ENCODE peak calls at places on chromosomes 6 and 20, in ten cellular contexts. One of them, this sample, is unnamed.

GRCh38 chr6:38391909-38392614 is 247.7 kb downstream of the BTBD9 start:
- DNase-seq in mammary epithelial cell: no peak
- DNase-seq in neural progenitor cell: no peak
- DNase-seq in GM23248: peak; percentile 17
- DNase-seq in fibroblast of lung: peak; percentile 74
- DNase-seq in GM23338: no peak
- DNase-seq in PC-3: no peak
- DNase-seq in HCT116: no peak
- DNase-seq in HepG2: no peak
- DNase-seq in mesenchymal stem cell: peak; percentile 48
- DNase-seq in this sample: no peak

GRCh38 chr20:50286609-50287008 is 96.0 kb downstream of the CEBPB start:
- DNase-seq in GM23248: peak; percentile 87
- DNase-seq in HCT116: no peak
- DNase-seq in HepG2: no peak
- DNase-seq in PC-3: peak; percentile 46
- DNase-seq in neural progenitor cell: no peak
- DNase-seq in fibroblast of lung: peak; percentile 92
- DNase-seq in GM23338: no peak
- DNase-seq in mesenchymal stem cell: peak; percentile 85
- DNase-seq in mammary epithelial cell: peak; percentile 37
- DNase-seq in this sample: peak; percentile 41

GRCh38 chr6:91098006-91098405 is 511.1 kb upstream of the MAP3K7 start:
- DNase-seq in fibroblast of lung: peak; percentile 19
- DNase-seq in mammary epithelial cell: no peak
- DNase-seq in PC-3: no peak
- DNase-seq in mesenchymal stem cell: no peak
- DNase-seq in HepG2: no peak
- DNase-seq in GM23248: no peak
- DNase-seq in HCT116: no peak
- DNase-seq in GM23338: no peak
- DNase-seq in neural progenitor cell: no peak
- DNase-seq in this sample: no peak

GRCh38 chr6:52227495-52227894 is 16.8 kb downstream of the IL17F start:
- DNase-seq in GM23248: no peak
- DNase-seq in mammary epithelial cell: no peak
- DNase-seq in HepG2: no peak
- DNase-seq in neural progenitor cell: no peak
- DNase-seq in PC-3: no peak
- DNase-seq in HCT116: no peak
- DNase-seq in fibroblast of lung: no peak
- DNase-seq in mesenchymal stem cell: no peak
- DNase-seq in GM23338: no peak
- DNase-seq in this sample: no peak

GRCh38 chr6:130982941-130983456 is 80.0 kb downstream of the EPB41L2 start:
- DNase-seq in HepG2: no peak
- DNase-seq in mesenchymal stem cell: no peak
- DNase-seq in mammary epithelial cell: no peak
- DNase-seq in neural progenitor cell: no peak
- DNase-seq in GM23338: no peak
- DNase-seq in PC-3: no peak
- DNase-seq in fibroblast of lung: no peak
- DNase-seq in GM23248: no peak
- DNase-seq in HCT116: no peak
- DNase-seq in this sample: no peak

GRCh38 chr20:62936996-62937352 is 973 bp upstream of the GID8 start:
- DNase-seq in fibroblast of lung: peak; percentile 85
- DNase-seq in GM23338: no peak
- DNase-seq in HepG2: peak; percentile 81
- DNase-seq in GM23248: peak; percentile 89
- DNase-seq in PC-3: peak; percentile 51
- DNase-seq in neural progenitor cell: no peak
- DNase-seq in mammary epithelial cell: peak; percentile 46
- DNase-seq in HCT116: no peak
- DNase-seq in mesenchymal stem cell: peak; percentile 80
- DNase-seq in this sample: peak; percentile 24

GRCh38 chr6:46781478-46782378 is 11.5 kb upstream of the MEP1A start:
- DNase-seq in GM23248: peak; percentile 77
- DNase-seq in fibroblast of lung: peak; percentile 49
- DNase-seq in GM23338: peak; percentile 85
- DNase-seq in HepG2: peak; percentile 67
- DNase-seq in PC-3: peak; percentile 87
- DNase-seq in mesenchymal stem cell: peak; percentile 62
- DNase-seq in HCT116: peak; percentile 58
- DNase-seq in mammary epithelial cell: peak; percentile 57
- DNase-seq in neural progenitor cell: peak; percentile 79
- DNase-seq in this sample: peak; percentile 72

GRCh38 chr20:5914859-5915258 is 35.5 kb downstream of the TRMT6 start:
- DNase-seq in GM23338: peak; percentile 23
- DNase-seq in fibroblast of lung: no peak
- DNase-seq in GM23248: no peak
- DNase-seq in HCT116: no peak
- DNase-seq in mammary epithelial cell: no peak
- DNase-seq in HepG2: no peak
- DNase-seq in mesenchymal stem cell: no peak
- DNase-seq in PC-3: no peak
- DNase-seq in neural progenitor cell: no peak
- DNase-seq in this sample: no peak

GRCh38 chr6:111952326-111952725 is 79.1 kb upstream of the FYN start:
- DNase-seq in HCT116: no peak
- DNase-seq in PC-3: no peak
- DNase-seq in HepG2: no peak
- DNase-seq in GM23338: no peak
- DNase-seq in mesenchymal stem cell: no peak
- DNase-seq in mammary epithelial cell: no peak
- DNase-seq in fibroblast of lung: no peak
- DNase-seq in GM23248: no peak
- DNase-seq in neural progenitor cell: peak; percentile 18
- DNase-seq in this sample: no peak

GRCh38 chr6:146931214-146931613 is 273.0 kb upstream of the STXBP5 start:
- DNase-seq in mesenchymal stem cell: no peak
- DNase-seq in fibroblast of lung: no peak
- DNase-seq in HepG2: peak; percentile 21
- DNase-seq in mammary epithelial cell: no peak
- DNase-seq in HCT116: no peak
- DNase-seq in GM23248: peak; percentile 5
- DNase-seq in GM23338: no peak
- DNase-seq in PC-3: no peak
- DNase-seq in neural progenitor cell: no peak
- DNase-seq in this sample: no peak

GRCh38 chr20:63441136-63441776 is 31.2 kb downstream of the KCNQ2 start:
- DNase-seq in mesenchymal stem cell: no peak
- DNase-seq in HCT116: no peak
- DNase-seq in mammary epithelial cell: no peak
- DNase-seq in PC-3: no peak
- DNase-seq in neural progenitor cell: no peak
- DNase-seq in GM23338: no peak
- DNase-seq in HepG2: no peak
- DNase-seq in fibroblast of lung: no peak
- DNase-seq in GM23248: no peak
- DNase-seq in this sample: no peak

GRCh38 chr6:7974932-7975763 is 64.6 kb upstream of the TXNDC5 start:
- DNase-seq in HCT116: peak; percentile 95
- DNase-seq in PC-3: peak; percentile 98
- DNase-seq in GM23248: peak; percentile 94
- DNase-seq in fibroblast of lung: peak; percentile 99
- DNase-seq in GM23338: no peak
- DNase-seq in mesenchymal stem cell: peak; percentile 88
- DNase-seq in neural progenitor cell: no peak
- DNase-seq in mammary epithelial cell: peak; percentile 75
- DNase-seq in HepG2: peak; percentile 100
- DNase-seq in this sample: no peak

GRCh38 chr6:490251-491037 is 98.9 kb downstream of the IRF4 start:
- DNase-seq in mammary epithelial cell: no peak
- DNase-seq in GM23248: no peak
- DNase-seq in PC-3: no peak
- DNase-seq in mesenchymal stem cell: no peak
- DNase-seq in neural progenitor cell: no peak
- DNase-seq in HCT116: no peak
- DNase-seq in fibroblast of lung: no peak
- DNase-seq in HepG2: no peak
- DNase-seq in GM23338: no peak
- DNase-seq in this sample: peak; percentile 23
- H3K4me1 ChIP-seq in mammary epithelial cell: no peaks in the 10 kb centered on the region
- H3K4me1 ChIP-seq in GM23248: no peaks in the 10 kb centered on the region
- H3K4me1 ChIP-seq in PC-3: no peaks in the 10 kb centered on the region
- H3K4me1 ChIP-seq in mesenchymal stem cell: no peaks in the 10 kb centered on the region
- H3K4me1 ChIP-seq in neural progenitor cell: no peaks in the 10 kb centered on the region
- H3K4me1 ChIP-seq in HCT116: no peaks in the 10 kb centered on the region
- H3K4me1 ChIP-seq in fibroblast of lung: no peaks in the 10 kb centered on the region
- H3K4me1 ChIP-seq in HepG2: no peaks in the 10 kb centered on the region
- H3K4me1 ChIP-seq in GM23338: no peaks in the 10 kb centered on the region
- H3K4me1 ChIP-seq in this sample: peaks cover 16% of the 10 kb centered on the region

GRCh38 chr6:45742591-45742990 is 273.1 kb downstream of the CLIC5 start:
- DNase-seq in fibroblast of lung: no peak
- DNase-seq in mesenchymal stem cell: no peak
- DNase-seq in HCT116: no peak
- DNase-seq in GM23248: no peak
- DNase-seq in PC-3: no peak
- DNase-seq in GM23338: no peak
- DNase-seq in mammary epithelial cell: no peak
- DNase-seq in neural progenitor cell: no peak
- DNase-seq in HepG2: no peak
- DNase-seq in this sample: no peak

GRCh38 chr6:45743028-45743615 is 272.5 kb downstream of the CLIC5 start:
- DNase-seq in mammary epithelial cell: no peak
- DNase-seq in fibroblast of lung: no peak
- DNase-seq in mesenchymal stem cell: peak; percentile 5
- DNase-seq in neural progenitor cell: no peak
- DNase-seq in PC-3: no peak
- DNase-seq in GM23248: no peak
- DNase-seq in GM23338: no peak
- DNase-seq in HCT116: no peak
- DNase-seq in HepG2: peak; percentile 57
- DNase-seq in this sample: no peak

GRCh38 chr6:45741437-45742166 is 274.1 kb downstream of the CLIC5 start:
- DNase-seq in HepG2: no peak
- DNase-seq in neural progenitor cell: no peak
- DNase-seq in fibroblast of lung: peak; percentile 36
- DNase-seq in GM23248: peak; percentile 45
- DNase-seq in GM23338: no peak
- DNase-seq in mammary epithelial cell: no peak
- DNase-seq in HCT116: no peak
- DNase-seq in PC-3: no peak
- DNase-seq in mesenchymal stem cell: no peak
- DNase-seq in this sample: peak; percentile 19

DNA sequence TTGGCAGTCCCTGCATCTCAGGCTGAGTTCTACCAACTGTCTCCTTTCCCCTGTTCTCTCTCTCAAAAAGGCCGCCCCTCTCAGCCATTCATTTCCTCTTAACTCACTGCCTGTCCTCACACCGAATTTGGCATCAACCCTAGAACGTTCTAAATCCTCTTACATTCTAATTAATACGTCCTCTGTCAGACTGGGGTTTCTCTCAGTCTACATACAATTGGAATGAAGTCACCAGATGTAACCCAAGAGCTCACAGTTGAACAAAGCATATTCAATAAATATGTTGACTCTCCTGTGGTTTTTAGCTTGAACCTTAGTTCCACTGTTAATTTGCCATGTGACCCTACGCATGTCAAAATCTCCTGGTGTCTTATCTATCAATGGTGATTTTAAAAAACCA is 269.6 kb downstream of the CLIC5 start:
- DNase-seq in mammary epithelial cell: peak; percentile 42
- DNase-seq in HepG2: no peak
- DNase-seq in neural progenitor cell: no peak
- DNase-seq in HCT116: no peak
- DNase-seq in PC-3: peak; percentile 63
- DNase-seq in GM23248: peak; percentile 48
- DNase-seq in mesenchymal stem cell: no peak
- DNase-seq in fibroblast of lung: peak; percentile 97
- DNase-seq in GM23338: no peak
- DNase-seq in this sample: no peak
- H3K4me2 ChIP-seq in mammary epithelial cell: no peak overlapping the region
- H3K4me2 ChIP-seq in HepG2: no peak overlapping the region
- H3K4me2 ChIP-seq in neural progenitor cell: no peak overlapping the region
- H3K4me2 ChIP-seq in HCT116: no peak overlapping the region
- H3K4me2 ChIP-seq in PC-3: peak overlapping the region; percentile 12
- H3K4me2 ChIP-seq in GM23248: no peak overlapping the region
- H3K4me2 ChIP-seq in mesenchymal stem cell: no peak overlapping the region
- H3K4me2 ChIP-seq in fibroblast of lung: no peak overlapping the region
- H3K4me2 ChIP-seq in GM23338: no peak overlapping the region
- H3K4me2 ChIP-seq in this sample: no peak overlapping the region

GRCh38 chr20:51733070-51733469 is 35.1 kb downstream of the ATP9A start:
- DNase-seq in mammary epithelial cell: no peak
- DNase-seq in GM23248: no peak
- DNase-seq in PC-3: no peak
- DNase-seq in fibroblast of lung: no peak
- DNase-seq in neural progenitor cell: no peak
- DNase-seq in HCT116: no peak
- DNase-seq in HepG2: no peak
- DNase-seq in GM23338: no peak
- DNase-seq in mesenchymal stem cell: no peak
- DNase-seq in this sample: no peak
- H2AFZ ChIP-seq in mammary epithelial cell: no peak overlapping the region
- H2AFZ ChIP-seq in GM23248: no peak overlapping the region
- H2AFZ ChIP-seq in PC-3: no peak overlapping the region
- H2AFZ ChIP-seq in fibroblast of lung: no peak overlapping the region
- H2AFZ ChIP-seq in neural progenitor cell: no peak overlapping the region
- H2AFZ ChIP-seq in HCT116: no peak overlapping the region
- H2AFZ ChIP-seq in HepG2: no peak overlapping the region
- H2AFZ ChIP-seq in GM23338: no peak overlapping the region
- H2AFZ ChIP-seq in mesenchymal stem cell: no peak overlapping the region
- H2AFZ ChIP-seq in this sample: no peak overlapping the region

GRCh38 chr20:694496-694895 is 18.9 kb upstream of the SCRT2 start:
- DNase-seq in mesenchymal stem cell: no peak
- DNase-seq in GM23248: no peak
- DNase-seq in mammary epithelial cell: no peak
- DNase-seq in neural progenitor cell: no peak
- DNase-seq in HCT116: no peak
- DNase-seq in HepG2: no peak
- DNase-seq in GM23338: no peak
- DNase-seq in fibroblast of lung: no peak
- DNase-seq in PC-3: no peak
- DNase-seq in this sample: no peak
- H3K4me1 ChIP-seq in mesenchymal stem cell: no peaks in the 10 kb centered on the region
- H3K4me1 ChIP-seq in GM23248: no peaks in the 10 kb centered on the region
- H3K4me1 ChIP-seq in mammary epithelial cell: no peaks in the 10 kb centered on the region
- H3K4me1 ChIP-seq in neural progenitor cell: peaks cover 4% of the 10 kb centered on the region
- H3K4me1 ChIP-seq in HCT116: no peaks in the 10 kb centered on the region
- H3K4me1 ChIP-seq in HepG2: no peaks in the 10 kb centered on the region
- H3K4me1 ChIP-seq in GM23338: peaks cover 4% of the 10 kb centered on the region
- H3K4me1 ChIP-seq in fibroblast of lung: no peaks in the 10 kb centered on the region
- H3K4me1 ChIP-seq in PC-3: no peaks in the 10 kb centered on the region
- H3K4me1 ChIP-seq in this sample: no peaks in the 10 kb centered on the region

DNA sequence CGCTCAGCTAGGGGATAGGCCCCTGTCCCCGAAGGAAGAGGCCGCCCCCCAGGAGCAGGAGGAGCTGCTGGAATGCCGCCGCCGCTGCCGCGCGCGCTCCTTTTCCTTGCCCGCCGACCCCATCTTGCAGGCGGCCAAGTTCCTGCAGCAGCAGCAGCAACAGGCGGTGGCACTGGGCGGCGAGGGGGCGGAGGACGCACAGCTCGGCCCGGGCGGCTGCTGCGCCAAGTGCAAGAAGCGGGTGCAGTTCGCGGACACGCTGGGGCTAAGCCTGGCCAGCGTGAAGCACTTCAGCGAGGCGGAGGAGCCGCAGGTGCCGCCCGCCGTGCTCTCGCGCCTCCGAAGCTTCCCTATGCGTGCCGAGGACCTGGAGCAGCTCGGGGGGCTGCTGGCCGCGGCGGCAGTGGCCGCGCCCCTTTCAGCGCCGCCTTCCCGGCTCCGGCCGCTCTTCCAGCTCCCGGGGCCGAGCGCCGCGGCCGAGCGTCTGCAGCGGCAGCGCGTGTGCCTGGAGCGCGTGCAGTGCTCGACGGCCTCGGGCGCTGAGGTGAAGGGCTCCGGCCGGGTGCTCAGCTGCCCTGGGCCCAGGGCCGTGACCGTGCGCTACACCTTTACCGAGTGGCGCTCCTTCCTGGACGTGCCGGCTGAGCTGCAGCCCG is 625 bp downstream of the PPP1R3G start:
- DNase-seq in GM23248: peak; percentile 72
- DNase-seq in HepG2: no peak
- DNase-seq in mammary epithelial cell: peak; percentile 21
- DNase-seq in fibroblast of lung: peak; percentile 56
- DNase-seq in PC-3: peak; percentile 42
- DNase-seq in GM23338: peak; percentile 73
- DNase-seq in mesenchymal stem cell: peak; percentile 70
- DNase-seq in HCT116: no peak
- DNase-seq in neural progenitor cell: peak; percentile 73
- DNase-seq in this sample: no peak
- H3K4me2 ChIP-seq in GM23248: peak overlapping the region; percentile 74
- H3K4me2 ChIP-seq in HepG2: no peak overlapping the region
- H3K4me2 ChIP-seq in mammary epithelial cell: peak overlapping the region; percentile 99
- H3K4me2 ChIP-seq in fibroblast of lung: peak overlapping the region; percentile 85
- H3K4me2 ChIP-seq in PC-3: peak overlapping the region; percentile 95
- H3K4me2 ChIP-seq in GM23338: peak overlapping the region; percentile 95
- H3K4me2 ChIP-seq in mesenchymal stem cell: peak overlapping the region; percentile 84
- H3K4me2 ChIP-seq in HCT116: no peak overlapping the region
- H3K4me2 ChIP-seq in neural progenitor cell: peak overlapping the region; percentile 85
- H3K4me2 ChIP-seq in this sample: no peak overlapping the region

This sample was measured in OCI-LY7.